ENCODE peak calls at places on chromosomes 2 and 18, in five cellular contexts. B is A549, T is heart left ventricle, F is sigmoid colon, H is uterus. Q is an unnamed sample.

GRCh38 chr2:83961512-83961911 is 497.6 kb downstream of the SUCLG1 start:
- DNase-seq in B (no peak), T (no peak), F (no peak), H (no peak), Q (no peak)

GRCh38 chr2:72924353-72925240 is 7.3 kb downstream of the EMX1 start:
- DNase-seq in B (no peak), T (no peak), F (peak), H (peak), Q (no peak)

GRCh38 chr2:43319541-43319940 is 93.1 kb upstream of the ZFP36L2 start:
- DNase-seq in B (no peak), T (no peak), F (no peak), H (no peak), Q (no peak)

GRCh38 chr2:134120718-134121630 is 132.9 kb upstream of the MGAT5 start:
- DNase-seq in B (no peak), T (peak), F (peak), H (peak), Q (peak)

GRCh38 chr2:236112466-236112865 is 55.7 kb downstream of the GBX2 start:
- DNase-seq in B (no peak), T (no peak), F (no peak), H (no peak), Q (no peak)

GRCh38 chr2:41906325-41906700 is 141.5 kb upstream of the PKDCC start:
- DNase-seq in B (no peak), T (no peak), F (no peak), H (no peak), Q (no peak)

GRCh38 chr18:3995476-3996102 is 459.5 kb downstream of the DLGAP1 start:
- DNase-seq in B (no peak), T (peak), F (no peak), H (peak), Q (no peak)

GRCh38 chr2:180314086-180314485 is 307.0 kb upstream of the CWC22 start:
- DNase-seq in B (no peak), T (no peak), F (no peak), H (no peak), Q (no peak)

GRCh38 chr18:3036108-3036507 is 23.2 kb upstream of the LPIN2 start:
- DNase-seq in B (no peak), T (no peak), F (no peak), H (no peak), Q (no peak)

GRCh38 chr18:57715671-57716070 is 87.4 kb downstream of the ATP8B1 start:
- DNase-seq in B (no peak), T (no peak), F (no peak), H (no peak), Q (no peak)

GRCh38 chr2:226661789-226662545 is 137.7 kb downstream of the IRS1 start:
- DNase-seq in B (peak), T (peak), F (peak), H (peak), Q (no peak)

GRCh38 chr2:108594132-108594981 is 60.1 kb downstream of the LIMS1 start:
- DNase-seq in B (no peak), T (no peak), F (no peak), H (no peak), Q (no peak)

GRCh38 chr2:6824962-6825361 is 40.7 kb downstream of the CMPK2 start:
- DNase-seq in B (no peak), T (no peak), F (peak), H (peak), Q (no peak)

GRCh38 chr18:58388736-58389135 is 240.2 kb downstream of the ALPK2 start:
- DNase-seq in B (no peak), T (no peak), F (no peak), H (no peak), Q (no peak)

GRCh38 chr18:75478996-75479870 is 51.7 kb upstream of the SMIM21 start:
- DNase-seq in B (peak), T (no peak), F (no peak), H (no peak), Q (no peak)

GRCh38 chr2:46780411-46780800 is 135.2 kb downstream of the MCFD2 start:
- DNase-seq in B (no peak), T (peak), F (peak), H (peak), Q (no peak)

GRCh38 chr2:215618145-215618544 is 182.3 kb upstream of the FN1 start:
- DNase-seq in B (no peak), T (no peak), F (no peak), H (no peak), Q (no peak)
- H3K4me3 ChIP-seq in B (no peak), T (no peak), F (no peak), H (no peak), Q (no peak)

DNA sequence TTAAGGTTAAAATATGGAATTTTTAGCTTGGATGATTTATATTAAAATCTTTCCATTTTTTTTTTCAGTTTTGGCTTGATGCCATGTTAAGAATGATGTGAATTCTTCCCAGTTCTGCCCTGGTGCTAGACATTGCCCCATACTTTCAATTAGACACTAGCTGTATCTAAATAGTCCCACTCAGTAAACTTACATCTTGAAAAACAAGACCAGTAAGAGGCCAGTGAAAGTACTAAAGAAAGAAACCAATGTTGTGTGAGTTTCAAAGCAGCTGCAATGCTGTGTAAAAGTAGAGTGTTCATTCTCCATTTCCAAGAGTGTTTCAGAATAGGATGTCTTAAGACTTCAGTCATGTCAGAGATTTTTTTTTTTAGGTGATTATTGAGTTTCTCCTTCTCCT is 40.0 kb upstream of the CYBRD1 start:
- DNase-seq in B (no peak), T (no peak), F (no peak), H (no peak), Q (no peak)
- TF ChIP-seq POLR2A in B (no peak), T (no peak), F (no peak), H (no peak), Q (no peak)

GRCh38 chr2:33532146-33532545 is 55.7 kb downstream of the RASGRP3 start:
- DNase-seq in B (no peak), T (no peak), F (no peak), H (no peak), Q (no peak)
- H3K4me3 ChIP-seq in B (no peak), T (no peak), F (no peak), H (no peak), Q (no peak)

GRCh38 chr2:33475381-33476099 is 909 bp upstream of the RASGRP3 start:
- DNase-seq in B (peak), T (peak), F (peak), H (peak), Q (peak)

GRCh38 chr2:33478968-33479691 is 2.7 kb downstream of the RASGRP3 start:
- DNase-seq in B (no peak), T (peak), F (no peak), H (no peak), Q (no peak)

GRCh38 chr2:33477473-33478468 is 1.3 kb downstream of the RASGRP3 start:
- DNase-seq in B (no peak), T (peak), F (peak), H (no peak), Q (no peak)

GRCh38 chr2:33476793-33477190 is 343 bp downstream of the RASGRP3 start:
- DNase-seq in B (no peak), T (no peak), F (no peak), H (no peak), Q (no peak)

DNA sequence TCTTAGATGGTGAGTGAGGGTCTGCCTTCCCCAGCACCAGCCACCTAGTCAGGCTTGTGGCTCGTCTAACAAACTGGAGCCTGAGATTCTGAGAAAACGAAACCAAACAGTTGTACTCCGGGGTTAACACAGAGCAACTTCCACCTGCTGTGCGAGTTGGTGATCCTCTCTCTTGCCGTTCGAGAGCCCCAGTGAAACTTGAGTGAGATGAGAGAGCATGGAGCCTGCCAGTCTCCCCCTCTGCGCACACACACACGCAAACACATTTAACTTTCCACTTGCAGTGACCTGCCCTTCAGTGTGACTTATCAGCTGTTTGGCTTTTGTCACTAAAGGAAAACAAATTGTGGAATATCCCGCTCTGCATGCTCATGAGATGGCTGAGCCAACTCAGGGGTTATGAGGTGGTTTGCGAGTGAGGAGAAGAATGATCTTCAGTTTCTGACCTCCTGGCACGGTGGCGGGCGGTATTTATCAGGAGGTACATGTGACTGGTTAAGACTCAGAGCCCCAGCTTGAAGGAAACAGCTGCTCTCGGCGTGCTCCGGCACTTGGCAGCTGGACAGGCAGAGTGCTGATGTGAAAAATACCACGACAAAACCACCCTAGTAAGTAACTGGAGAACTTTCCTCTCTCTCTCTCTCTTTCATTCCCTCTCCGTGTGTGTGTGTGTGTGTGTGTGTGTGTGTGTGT is at the start of gene RASGRP3:
- DNase-seq in B (peak), T (peak), F (peak), H (peak), Q (peak)
- TF ChIP-seq POLR2A in B (no peak), T (peak), F (peak), H (no peak), Q (no peak)